ENCODE peak calls at places on chromosomes 7 and 10, in six cellular contexts. J is ELR, A is C1 segment of cervical spinal cord, K is NCI-H345, X is right atrium auricular region, I is cardiac fibroblast. M is an unnamed sample.

GRCh38 chr7:28178537-28178936 is 2.1 kb downstream of the JAZF1 start:
- DNase-seq in J (peak), A (no peak), K (no peak), X (no peak), I (no peak), M (no peak)

GRCh38 chr7:78134256-78134655 is 335.7 kb downstream of the PHTF2 start:
- DNase-seq in J (peak), A (no peak), K (peak), X (no peak), I (peak), M (peak)

GRCh38 chr10:43234471-43235041 is 32.3 kb downstream of the RASGEF1A start:
- DNase-seq in J (no peak), A (no peak), K (no peak), X (peak), I (no peak), M (no peak)

GRCh38 chr10:79051766-79052165 is 17.0 kb upstream of the ZMIZ1 start:
- DNase-seq in J (no peak), A (no peak), K (no peak), X (no peak), I (no peak), M (no peak)

GRCh38 chr7:37915438-37915837 is 1.2 kb downstream of the SFRP4 start:
- DNase-seq in J (no peak), A (no peak), K (no peak), X (no peak), I (no peak), M (no peak)

GRCh38 chr7:17502209-17502810 is 203.9 kb downstream of the AHR start:
- DNase-seq in J (no peak), A (no peak), K (no peak), X (no peak), I (no peak), M (no peak)

GRCh38 chr10:133278577-133279265 is 2.1 kb upstream of the ADAM8 start:
- DNase-seq in J (peak), A (no peak), K (no peak), X (no peak), I (peak), M (no peak)

GRCh38 chr10:125344573-125345121 is 184.3 kb upstream of the CTBP2 start:
- DNase-seq in J (no peak), A (peak), K (no peak), X (no peak), I (no peak), M (no peak)

GRCh38 chr7:17368856-17369520 is 70.5 kb downstream of the AHR start:
- DNase-seq in J (no peak), A (no peak), K (no peak), X (no peak), I (no peak), M (no peak)

GRCh38 chr7:129567377-129567776 is 44.1 kb upstream of the NRF1 start:
- DNase-seq in J (no peak), A (no peak), K (no peak), X (no peak), I (no peak), M (no peak)

GRCh38 chr7:65509368-65510186 is 135.9 kb downstream of the ZNF92 start:
- DNase-seq in J (peak), A (no peak), K (no peak), X (no peak), I (no peak), M (no peak)

GRCh38 chr10:44949915-44950314 is 9.7 kb upstream of the RASSF4 start:
- DNase-seq in J (no peak), A (no peak), K (no peak), X (peak), I (no peak), M (no peak)

GRCh38 chr7:95986136-95986535 is 213.8 kb downstream of the DYNC1I1 start:
- DNase-seq in J (no peak), A (no peak), K (no peak), X (no peak), I (no peak), M (no peak)

GRCh38 chr7:1749864-1750466 is 79.9 kb downstream of the ELFN1 start:
- DNase-seq in J (no peak), A (no peak), K (peak), X (no peak), I (no peak), M (no peak)

GRCh38 chr10:103447187-103447586 is 5.0 kb downstream of the CALHM2 start:
- DNase-seq in J (no peak), A (no peak), K (no peak), X (no peak), I (no peak), M (no peak)

GRCh38 chr7:93985101-93985500 is 19.1 kb downstream of the BET1 start:
- DNase-seq in J (no peak), A (no peak), K (no peak), X (no peak), I (no peak), M (no peak)

GRCh38 chr7:2730846-2731770 is 43.1 kb downstream of the AMZ1 start:
- DNase-seq in J (no peak), A (no peak), K (no peak), X (peak), I (no peak), M (no peak)

GRCh38 chr10:69810097-69810496 is 8.4 kb downstream of the COL13A1 start:
- DNase-seq in J (no peak), A (no peak), K (no peak), X (no peak), I (no peak), M (no peak)

GRCh38 chr10:125148021-125148439 is 12.3 kb downstream of the CTBP2 start:
- DNase-seq in J (peak), A (no peak), K (peak), X (peak), I (peak), M (no peak)

GRCh38 chr10:96387151-96387550 is 28.3 kb upstream of the OPALIN start:
- DNase-seq in J (no peak), A (no peak), K (no peak), X (no peak), I (no peak), M (no peak)

GRCh38 chr7:147296986-147297385 is 1180.4 kb downstream of the CNTNAP2 start:
- DNase-seq in J (no peak), A (no peak), K (no peak), X (no peak), I (no peak), M (no peak)

GRCh38 chr10:43404675-43405221 is 4.2 kb downstream of the HNRNPF start:
- DNase-seq in J (no peak), A (no peak), K (no peak), X (no peak), I (no peak), M (no peak)

GRCh38 chr7:130288829-130289228 is 4.1 kb upstream of the CPA4 start:
- DNase-seq in J (peak), A (no peak), K (no peak), X (no peak), I (no peak), M (no peak)

GRCh38 chr7:140631006-140631405 is 9.6 kb downstream of the DENND2A start:
- DNase-seq in J (no peak), A (no peak), K (no peak), X (no peak), I (no peak), M (no peak)

GRCh38 chr10:120823251-120823650 is 27.9 kb upstream of the WDR11 start:
- DNase-seq in J (no peak), A (no peak), K (no peak), X (no peak), I (no peak), M (no peak)

GRCh38 chr10:13853854-13854253 is 267.1 kb downstream of the PRPF18 start:
- DNase-seq in J (peak), A (no peak), K (no peak), X (no peak), I (peak), M (no peak)

GRCh38 chr7:100983451-100984187 is 14.3 kb downstream of the MUC12 start:
- DNase-seq in J (no peak), A (no peak), K (no peak), X (no peak), I (peak), M (no peak)